ENCODE peak calls at places on chromosome 2, in five cellular contexts. L, E, T, Y and R are unnamed samples.

GRCh38 chr2:88074854-88075292 is 7.2 kb downstream of the SMYD1 start:
- DNase-seq in L (no peak), E (no peak), T (no peak), Y (no peak), R (no peak)

GRCh38 chr2:152552868-152553267 is 164.4 kb downstream of the PRPF40A start:
- DNase-seq in L (no peak), E (no peak), T (no peak), Y (no peak), R (no peak)

GRCh38 chr2:234305846-234306245 is 191.0 kb downstream of the ARL4C start:
- DNase-seq in L (no peak), E (no peak), T (no peak), Y (no peak), R (no peak)

GRCh38 chr2:128449226-128450061 is 130.8 kb upstream of the HS6ST1 start:
- DNase-seq in L (no peak), E (peak), T (no peak), Y (no peak), R (no peak)

GRCh38 chr2:230912046-230912445 is 13.0 kb downstream of the GPR55 start:
- DNase-seq in L (no peak), E (peak), T (no peak), Y (no peak), R (no peak)

GRCh38 chr2:68031546-68032160 is 31.2 kb downstream of the C1D start:
- DNase-seq in L (peak), E (no peak), T (no peak), Y (peak), R (peak)

GRCh38 chr2:28586864-28587263 is 91.0 kb downstream of the PLB1 start:
- DNase-seq in L (no peak), E (no peak), T (no peak), Y (no peak), R (no peak)

GRCh38 chr2:44796771-44797170 is 144.7 kb upstream of the SIX3 start:
- DNase-seq in L (no peak), E (no peak), T (no peak), Y (no peak), R (no peak)

GRCh38 chr2:3278521-3279218 is 98.9 kb downstream of the EIPR1 start:
- DNase-seq in L (no peak), E (no peak), T (no peak), Y (no peak), R (no peak)

GRCh38 chr2:144453039-144453336 is 66.9 kb downstream of the ZEB2 start:
- DNase-seq in L (no peak), E (no peak), T (no peak), Y (no peak), R (peak)

GRCh38 chr2:208847651-208848050 is 441.1 kb downstream of the PTH2R start:
- DNase-seq in L (no peak), E (no peak), T (no peak), Y (no peak), R (no peak)